ENCODE peak calls at places on chromosomes 1 and 21, in seven cellular contexts. One of them, this sample, is unnamed.

GRCh38 chr1:154744352-154744751 is 125.7 kb downstream of the KCNN3 start:
- DNase-seq in left ventricle myocardium inferior: no peak
- DNase-seq in fibroblast of pulmonary artery: no peak
- DNase-seq in Calu3: no peak
- DNase-seq in GM23338: no peak
- DNase-seq in WTC11: no peak
- DNase-seq in heart right ventricle: no peak
- DNase-seq in this sample: no peak

GRCh38 chr1:47443530-47444316 is 5.9 kb downstream of the FOXD2 start:
- DNase-seq in left ventricle myocardium inferior: no peak
- DNase-seq in fibroblast of pulmonary artery: no peak
- DNase-seq in Calu3: no peak
- DNase-seq in GM23338: peak
- DNase-seq in WTC11: peak
- DNase-seq in heart right ventricle: no peak
- DNase-seq in this sample: no peak

GRCh38 chr1:89351622-89352311 is 12.1 kb upstream of the GBP6 start:
- DNase-seq in left ventricle myocardium inferior: no peak
- DNase-seq in fibroblast of pulmonary artery: no peak
- DNase-seq in Calu3: no peak
- DNase-seq in GM23338: no peak
- DNase-seq in WTC11: no peak
- DNase-seq in heart right ventricle: no peak
- DNase-seq in this sample: no peak

GRCh38 chr1:164452549-164452948 is 106.4 kb upstream of the PBX1 start:
- DNase-seq in left ventricle myocardium inferior: no peak
- DNase-seq in fibroblast of pulmonary artery: no peak
- DNase-seq in Calu3: no peak
- DNase-seq in GM23338: no peak
- DNase-seq in WTC11: no peak
- DNase-seq in heart right ventricle: no peak
- DNase-seq in this sample: no peak

GRCh38 chr1:89065077-89065868 is at the start of gene GBP1:
- DNase-seq in left ventricle myocardium inferior: no peak
- DNase-seq in fibroblast of pulmonary artery: peak
- DNase-seq in Calu3: no peak
- DNase-seq in GM23338: no peak
- DNase-seq in WTC11: no peak
- DNase-seq in heart right ventricle: peak
- DNase-seq in this sample: peak

GRCh38 chr1:167514278-167514677 is 4.1 kb downstream of the CD247 start:
- DNase-seq in left ventricle myocardium inferior: no peak
- DNase-seq in fibroblast of pulmonary artery: no peak
- DNase-seq in Calu3: no peak
- DNase-seq in GM23338: no peak
- DNase-seq in WTC11: no peak
- DNase-seq in heart right ventricle: no peak
- DNase-seq in this sample: no peak

GRCh38 chr1:176976236-176976635 is 188.3 kb downstream of the ASTN1 start:
- DNase-seq in left ventricle myocardium inferior: no peak
- DNase-seq in fibroblast of pulmonary artery: no peak
- DNase-seq in Calu3: no peak
- DNase-seq in GM23338: no peak
- DNase-seq in WTC11: no peak
- DNase-seq in heart right ventricle: no peak
- DNase-seq in this sample: no peak

GRCh38 chr1:14822493-14822892 is 224.0 kb downstream of the KAZN start:
- DNase-seq in left ventricle myocardium inferior: no peak
- DNase-seq in fibroblast of pulmonary artery: no peak
- DNase-seq in Calu3: no peak
- DNase-seq in GM23338: no peak
- DNase-seq in WTC11: no peak
- DNase-seq in heart right ventricle: no peak
- DNase-seq in this sample: no peak

GRCh38 chr1:23696335-23696989 is 4.9 kb downstream of the RPL11 start:
- DNase-seq in left ventricle myocardium inferior: no peak
- DNase-seq in fibroblast of pulmonary artery: no peak
- DNase-seq in Calu3: no peak
- DNase-seq in GM23338: no peak
- DNase-seq in WTC11: no peak
- DNase-seq in heart right ventricle: no peak
- DNase-seq in this sample: no peak

GRCh38 chr1:183477986-183478781 is 5.9 kb downstream of the SMG7 start:
- DNase-seq in left ventricle myocardium inferior: no peak
- DNase-seq in fibroblast of pulmonary artery: no peak
- DNase-seq in Calu3: no peak
- DNase-seq in GM23338: no peak
- DNase-seq in WTC11: no peak
- DNase-seq in heart right ventricle: no peak
- DNase-seq in this sample: peak

GRCh38 chr1:205091043-205091740 is 6.9 kb upstream of the TMEM81 start:
- DNase-seq in left ventricle myocardium inferior: no peak
- DNase-seq in fibroblast of pulmonary artery: peak
- DNase-seq in Calu3: no peak
- DNase-seq in GM23338: no peak
- DNase-seq in WTC11: no peak
- DNase-seq in heart right ventricle: no peak
- DNase-seq in this sample: no peak

GRCh38 chr1:6008084-6008415 is 15.8 kb upstream of the NPHP4 start:
- DNase-seq in left ventricle myocardium inferior: no peak
- DNase-seq in fibroblast of pulmonary artery: no peak
- DNase-seq in Calu3: no peak
- DNase-seq in GM23338: no peak
- DNase-seq in WTC11: no peak
- DNase-seq in heart right ventricle: no peak
- DNase-seq in this sample: no peak

GRCh38 chr21:39000496-39000895 is 182.8 kb downstream of the PSMG1 start:
- DNase-seq in left ventricle myocardium inferior: no peak
- DNase-seq in fibroblast of pulmonary artery: peak
- DNase-seq in Calu3: no peak
- DNase-seq in GM23338: no peak
- DNase-seq in WTC11: no peak
- DNase-seq in heart right ventricle: peak
- DNase-seq in this sample: no peak

GRCh38 chr1:155183775-155184221 is 10.1 kb downstream of the TRIM46 start:
- DNase-seq in left ventricle myocardium inferior: peak
- DNase-seq in fibroblast of pulmonary artery: no peak
- DNase-seq in Calu3: no peak
- DNase-seq in GM23338: no peak
- DNase-seq in WTC11: no peak
- DNase-seq in heart right ventricle: no peak
- DNase-seq in this sample: no peak

GRCh38 chr21:46099476-46099875 is 1.6 kb downstream of the COL6A2 start:
- DNase-seq in left ventricle myocardium inferior: peak
- DNase-seq in fibroblast of pulmonary artery: peak
- DNase-seq in Calu3: no peak
- DNase-seq in GM23338: peak
- DNase-seq in WTC11: peak
- DNase-seq in heart right ventricle: peak
- DNase-seq in this sample: no peak

GRCh38 chr21:46096997-46097825 is 701 bp upstream of the COL6A2 start:
- DNase-seq in left ventricle myocardium inferior: no peak
- DNase-seq in fibroblast of pulmonary artery: no peak
- DNase-seq in Calu3: no peak
- DNase-seq in GM23338: peak
- DNase-seq in WTC11: peak
- DNase-seq in heart right ventricle: peak
- DNase-seq in this sample: no peak

GRCh38 chr21:46096596-46096981 is 1.3 kb upstream of the COL6A2 start:
- DNase-seq in left ventricle myocardium inferior: no peak
- DNase-seq in fibroblast of pulmonary artery: no peak
- DNase-seq in Calu3: no peak
- DNase-seq in GM23338: no peak
- DNase-seq in WTC11: peak
- DNase-seq in heart right ventricle: no peak
- DNase-seq in this sample: no peak

GRCh38 chr21:46098303-46099141 is 610 bp downstream of the COL6A2 start:
- DNase-seq in left ventricle myocardium inferior: peak
- DNase-seq in fibroblast of pulmonary artery: no peak
- DNase-seq in Calu3: no peak
- DNase-seq in GM23338: peak
- DNase-seq in WTC11: peak
- DNase-seq in heart right ventricle: peak
- DNase-seq in this sample: no peak

DNA sequence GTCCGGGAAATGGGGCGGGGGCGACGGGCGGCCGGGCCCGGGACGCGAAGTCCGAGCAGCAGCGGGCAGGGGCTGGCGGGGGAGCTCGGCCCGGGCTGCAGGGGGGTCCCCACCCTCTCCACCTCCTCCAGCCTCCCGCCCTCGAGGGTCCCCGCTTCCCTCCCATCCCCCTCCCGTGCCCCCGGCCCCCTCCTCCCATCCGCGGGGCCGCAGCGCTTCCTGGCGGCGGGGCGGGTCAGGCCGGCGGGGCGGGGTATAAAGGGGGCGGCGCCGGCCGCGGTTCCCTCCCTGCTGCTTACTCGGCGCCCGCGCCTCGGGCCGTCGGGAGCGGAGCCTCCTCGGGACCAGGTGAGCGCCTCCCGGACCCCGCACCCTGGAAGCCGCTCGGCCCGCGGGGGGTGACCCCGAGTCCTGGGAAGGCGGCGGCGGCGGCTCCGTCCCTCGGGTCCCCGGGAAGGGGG is at the start of gene COL6A2:
- DNase-seq in left ventricle myocardium inferior: peak
- DNase-seq in fibroblast of pulmonary artery: peak
- DNase-seq in Calu3: peak
- DNase-seq in GM23338: peak
- DNase-seq in WTC11: peak
- DNase-seq in heart right ventricle: peak
- DNase-seq in this sample: peak
- TF ChIP-seq CTCF in left ventricle myocardium inferior: peak
- TF ChIP-seq CTCF in fibroblast of pulmonary artery: no peak
- TF ChIP-seq CTCF in Calu3: no peak
- TF ChIP-seq CTCF in GM23338: peak
- TF ChIP-seq CTCF in WTC11: no peak
- TF ChIP-seq CTCF in heart right ventricle: peak
- TF ChIP-seq CTCF in this sample: no peak

GRCh38 chr1:53328009-53328489 is at the start of gene LRP8:
- DNase-seq in left ventricle myocardium inferior: peak
- DNase-seq in fibroblast of pulmonary artery: peak
- DNase-seq in Calu3: peak
- DNase-seq in GM23338: peak
- DNase-seq in WTC11: peak
- DNase-seq in heart right ventricle: peak
- DNase-seq in this sample: peak

GRCh38 chr1:53327183-53327941 is 508 bp downstream of the LRP8 start:
- DNase-seq in left ventricle myocardium inferior: no peak
- DNase-seq in fibroblast of pulmonary artery: no peak
- DNase-seq in Calu3: peak
- DNase-seq in GM23338: peak
- DNase-seq in WTC11: peak
- DNase-seq in heart right ventricle: no peak
- DNase-seq in this sample: peak

GRCh38 chr1:53326598-53327182 is 1.2 kb downstream of the LRP8 start:
- DNase-seq in left ventricle myocardium inferior: no peak
- DNase-seq in fibroblast of pulmonary artery: no peak
- DNase-seq in Calu3: peak
- DNase-seq in GM23338: peak
- DNase-seq in WTC11: no peak
- DNase-seq in heart right ventricle: no peak
- DNase-seq in this sample: peak

GRCh38 chr1:53329183-53329544 is 1.3 kb upstream of the LRP8 start:
- DNase-seq in left ventricle myocardium inferior: no peak
- DNase-seq in fibroblast of pulmonary artery: no peak
- DNase-seq in Calu3: no peak
- DNase-seq in GM23338: no peak
- DNase-seq in WTC11: no peak
- DNase-seq in heart right ventricle: no peak
- DNase-seq in this sample: no peak

GRCh38 chr1:53328490-53329182 is 766 bp upstream of the LRP8 start:
- DNase-seq in left ventricle myocardium inferior: no peak
- DNase-seq in fibroblast of pulmonary artery: no peak
- DNase-seq in Calu3: no peak
- DNase-seq in GM23338: peak
- DNase-seq in WTC11: peak
- DNase-seq in heart right ventricle: no peak
- DNase-seq in this sample: no peak
- TF ChIP-seq CTCF in left ventricle myocardium inferior: no peak
- TF ChIP-seq CTCF in fibroblast of pulmonary artery: no peak
- TF ChIP-seq CTCF in Calu3: no peak
- TF ChIP-seq CTCF in GM23338: peak
- TF ChIP-seq CTCF in WTC11: peak
- TF ChIP-seq CTCF in heart right ventricle: no peak
- TF ChIP-seq CTCF in this sample: no peak

GRCh38 chr1:152185544-152186391 is 26.7 kb upstream of the RPTN start:
- DNase-seq in left ventricle myocardium inferior: no peak
- DNase-seq in fibroblast of pulmonary artery: peak
- DNase-seq in Calu3: peak
- DNase-seq in GM23338: peak
- DNase-seq in WTC11: peak
- DNase-seq in heart right ventricle: peak
- DNase-seq in this sample: peak

GRCh38 chr1:152182942-152183341 is 23.9 kb upstream of the RPTN start:
- DNase-seq in left ventricle myocardium inferior: no peak
- DNase-seq in fibroblast of pulmonary artery: peak
- DNase-seq in Calu3: peak
- DNase-seq in GM23338: no peak
- DNase-seq in WTC11: no peak
- DNase-seq in heart right ventricle: no peak
- DNase-seq in this sample: no peak

GRCh38 chr1:152186556-152187285 is 27.7 kb upstream of the RPTN start:
- DNase-seq in left ventricle myocardium inferior: no peak
- DNase-seq in fibroblast of pulmonary artery: peak
- DNase-seq in Calu3: no peak
- DNase-seq in GM23338: peak
- DNase-seq in WTC11: no peak
- DNase-seq in heart right ventricle: no peak
- DNase-seq in this sample: no peak

GRCh38 chr1:152179566-152179965 is 20.5 kb upstream of the RPTN start:
- DNase-seq in left ventricle myocardium inferior: no peak
- DNase-seq in fibroblast of pulmonary artery: no peak
- DNase-seq in Calu3: no peak
- DNase-seq in GM23338: no peak
- DNase-seq in WTC11: no peak
- DNase-seq in heart right ventricle: no peak
- DNase-seq in this sample: no peak

DNA sequence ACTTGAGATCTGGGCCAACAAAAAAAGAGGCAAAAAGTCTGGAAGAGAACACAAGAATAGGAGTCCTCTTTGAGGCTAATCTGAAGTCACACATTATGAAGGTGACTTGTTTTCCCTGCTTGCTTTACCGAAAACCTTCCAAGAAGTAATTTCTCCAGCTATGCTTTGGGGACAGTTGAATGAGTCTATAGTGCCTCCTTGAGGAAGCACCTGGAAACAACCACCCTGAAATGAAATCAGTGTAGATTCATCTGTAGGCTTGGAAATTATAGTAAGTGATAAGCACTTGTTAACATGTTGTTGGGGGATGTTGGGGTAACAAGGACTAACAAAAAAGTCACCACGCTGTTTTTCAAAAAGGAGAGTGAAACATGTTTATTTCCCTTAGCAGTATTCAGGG is 23.4 kb upstream of the RPTN start:
- DNase-seq in left ventricle myocardium inferior: no peak
- DNase-seq in fibroblast of pulmonary artery: peak
- DNase-seq in Calu3: peak
- DNase-seq in GM23338: peak
- DNase-seq in WTC11: no peak
- DNase-seq in heart right ventricle: no peak
- DNase-seq in this sample: no peak
- TF ChIP-seq CTCF in left ventricle myocardium inferior: peak
- TF ChIP-seq CTCF in fibroblast of pulmonary artery: peak
- TF ChIP-seq CTCF in Calu3: peak
- TF ChIP-seq CTCF in GM23338: peak
- TF ChIP-seq CTCF in WTC11: no peak
- TF ChIP-seq CTCF in heart right ventricle: peak
- TF ChIP-seq CTCF in this sample: no peak

GRCh38 chr1:66217021-66217420 is 316.9 kb upstream of the SGIP1 start:
- DNase-seq in left ventricle myocardium inferior: no peak
- DNase-seq in fibroblast of pulmonary artery: peak
- DNase-seq in Calu3: no peak
- DNase-seq in GM23338: no peak
- DNase-seq in WTC11: no peak
- DNase-seq in heart right ventricle: no peak
- DNase-seq in this sample: no peak
- TF ChIP-seq CTCF in left ventricle myocardium inferior: no peak
- TF ChIP-seq CTCF in fibroblast of pulmonary artery: no peak
- TF ChIP-seq CTCF in Calu3: no peak
- TF ChIP-seq CTCF in GM23338: no peak
- TF ChIP-seq CTCF in WTC11: no peak
- TF ChIP-seq CTCF in heart right ventricle: no peak
- TF ChIP-seq CTCF in this sample: no peak